ENCODE peak calls at places on chromosomes 7 and 10, in nine cellular contexts. One of them, this sample, is unnamed. For H3K9me3, the result is how much of the 10 kb centered on the place peaks cover.

GRCh38 chr7:116836911-116837310 is 25.5 kb upstream of the CAPZA2 start:
- DNase-seq in tibial artery: no peak
- DNase-seq in esophagus muscularis mucosa: no peak
- DNase-seq in thoracic aorta: no peak
- DNase-seq in spleen: no peak
- DNase-seq in heart right ventricle: no peak
- DNase-seq in endothelial cell of umbilical vein: no peak
- DNase-seq in hepatocyte: no peak
- DNase-seq in tibial nerve: no peak
- DNase-seq in this sample: no peak

GRCh38 chr7:92832623-92833023 is 3.8 kb downstream of the CDK6 start:
- DNase-seq in tibial artery: no peak
- DNase-seq in esophagus muscularis mucosa: no peak
- DNase-seq in thoracic aorta: no peak
- DNase-seq in spleen: no peak
- DNase-seq in heart right ventricle: no peak
- DNase-seq in endothelial cell of umbilical vein: no peak
- DNase-seq in hepatocyte: no peak
- DNase-seq in tibial nerve: no peak
- DNase-seq in this sample: no peak

GRCh38 chr7:14385074-14385473 is 395.6 kb upstream of the ETV1 start:
- DNase-seq in tibial artery: no peak
- DNase-seq in esophagus muscularis mucosa: no peak
- DNase-seq in thoracic aorta: no peak
- DNase-seq in spleen: no peak
- DNase-seq in heart right ventricle: no peak
- DNase-seq in endothelial cell of umbilical vein: no peak
- DNase-seq in hepatocyte: no peak
- DNase-seq in tibial nerve: no peak
- DNase-seq in this sample: no peak

GRCh38 chr7:29167721-29168120 is 21.4 kb upstream of the CPVL start:
- DNase-seq in tibial artery: no peak
- DNase-seq in esophagus muscularis mucosa: no peak
- DNase-seq in thoracic aorta: no peak
- DNase-seq in spleen: no peak
- DNase-seq in heart right ventricle: no peak
- DNase-seq in endothelial cell of umbilical vein: no peak
- DNase-seq in hepatocyte: no peak
- DNase-seq in tibial nerve: no peak
- DNase-seq in this sample: no peak

GRCh38 chr7:132735476-132735875 is 159.2 kb upstream of the PLXNA4 start:
- DNase-seq in tibial artery: no peak
- DNase-seq in esophagus muscularis mucosa: no peak
- DNase-seq in thoracic aorta: no peak
- DNase-seq in spleen: no peak
- DNase-seq in heart right ventricle: no peak
- DNase-seq in endothelial cell of umbilical vein: no peak
- DNase-seq in hepatocyte: no peak
- DNase-seq in tibial nerve: no peak
- DNase-seq in this sample: no peak

GRCh38 chr10:132163278-132163765 is 23.4 kb upstream of the DPYSL4 start:
- DNase-seq in tibial artery: no peak
- DNase-seq in esophagus muscularis mucosa: no peak
- DNase-seq in thoracic aorta: no peak
- DNase-seq in spleen: peak
- DNase-seq in heart right ventricle: no peak
- DNase-seq in endothelial cell of umbilical vein: no peak
- DNase-seq in hepatocyte: no peak
- DNase-seq in tibial nerve: no peak
- DNase-seq in this sample: no peak

GRCh38 chr7:20597339-20597738 is 18.1 kb upstream of the ABCB5 start:
- DNase-seq in tibial artery: no peak
- DNase-seq in esophagus muscularis mucosa: no peak
- DNase-seq in thoracic aorta: no peak
- DNase-seq in spleen: no peak
- DNase-seq in heart right ventricle: no peak
- DNase-seq in endothelial cell of umbilical vein: no peak
- DNase-seq in hepatocyte: no peak
- DNase-seq in tibial nerve: no peak
- DNase-seq in this sample: no peak

GRCh38 chr7:117673367-117673766 is 193.5 kb downstream of the CFTR start:
- DNase-seq in tibial artery: no peak
- DNase-seq in esophagus muscularis mucosa: no peak
- DNase-seq in thoracic aorta: no peak
- DNase-seq in spleen: peak
- DNase-seq in heart right ventricle: peak
- DNase-seq in endothelial cell of umbilical vein: no peak
- DNase-seq in hepatocyte: peak
- DNase-seq in tibial nerve: no peak
- DNase-seq in this sample: peak

GRCh38 chr7:29965030-29965429 is 24.6 kb downstream of the SCRN1 start:
- DNase-seq in tibial artery: no peak
- DNase-seq in esophagus muscularis mucosa: no peak
- DNase-seq in thoracic aorta: no peak
- DNase-seq in spleen: no peak
- DNase-seq in heart right ventricle: no peak
- DNase-seq in endothelial cell of umbilical vein: no peak
- DNase-seq in hepatocyte: no peak
- DNase-seq in tibial nerve: no peak
- DNase-seq in this sample: no peak

GRCh38 chr7:139725843-139726484 is 51.8 kb downstream of the HIPK2 start:
- DNase-seq in tibial artery: peak
- DNase-seq in esophagus muscularis mucosa: no peak
- DNase-seq in thoracic aorta: no peak
- DNase-seq in spleen: no peak
- DNase-seq in heart right ventricle: no peak
- DNase-seq in endothelial cell of umbilical vein: no peak
- DNase-seq in hepatocyte: no peak
- DNase-seq in tibial nerve: no peak
- DNase-seq in this sample: no peak

DNA sequence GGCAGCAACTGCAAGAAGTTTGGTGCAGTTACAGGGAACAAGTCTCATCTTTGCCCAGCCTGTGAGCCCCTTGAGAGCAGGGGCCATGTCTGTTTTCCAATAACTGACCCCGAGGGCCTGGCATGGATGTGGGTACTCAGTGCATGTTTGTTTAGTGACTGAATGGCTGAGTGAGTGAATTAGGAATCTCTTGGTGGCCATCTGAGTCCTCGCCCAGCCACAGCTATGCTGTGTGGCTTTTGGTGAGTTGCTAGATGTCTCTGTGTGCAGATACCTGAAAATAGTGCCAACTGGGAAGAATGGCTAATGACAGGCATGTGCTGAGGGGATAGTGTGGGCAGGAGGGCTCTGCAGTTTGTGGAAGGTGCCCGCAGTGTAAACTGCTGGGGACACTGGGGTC is 54.4 kb upstream of the PCBD1 start:
- DNase-seq in tibial artery: no peak
- DNase-seq in esophagus muscularis mucosa: no peak
- DNase-seq in thoracic aorta: no peak
- DNase-seq in spleen: no peak
- DNase-seq in heart right ventricle: no peak
- DNase-seq in endothelial cell of umbilical vein: no peak
- DNase-seq in hepatocyte: no peak
- DNase-seq in tibial nerve: no peak
- DNase-seq in this sample: no peak
- H3K9me3 ChIP-seq in tibial artery: under half
- H3K9me3 ChIP-seq in esophagus muscularis mucosa: under half
- H3K9me3 ChIP-seq in thoracic aorta: under half
- H3K9me3 ChIP-seq in spleen: under half
- H3K9me3 ChIP-seq in heart right ventricle: under half
- H3K9me3 ChIP-seq in endothelial cell of umbilical vein: under half
- H3K9me3 ChIP-seq in hepatocyte: under half
- H3K9me3 ChIP-seq in tibial nerve: under half
- H3K9me3 ChIP-seq in this sample: under half

DNA sequence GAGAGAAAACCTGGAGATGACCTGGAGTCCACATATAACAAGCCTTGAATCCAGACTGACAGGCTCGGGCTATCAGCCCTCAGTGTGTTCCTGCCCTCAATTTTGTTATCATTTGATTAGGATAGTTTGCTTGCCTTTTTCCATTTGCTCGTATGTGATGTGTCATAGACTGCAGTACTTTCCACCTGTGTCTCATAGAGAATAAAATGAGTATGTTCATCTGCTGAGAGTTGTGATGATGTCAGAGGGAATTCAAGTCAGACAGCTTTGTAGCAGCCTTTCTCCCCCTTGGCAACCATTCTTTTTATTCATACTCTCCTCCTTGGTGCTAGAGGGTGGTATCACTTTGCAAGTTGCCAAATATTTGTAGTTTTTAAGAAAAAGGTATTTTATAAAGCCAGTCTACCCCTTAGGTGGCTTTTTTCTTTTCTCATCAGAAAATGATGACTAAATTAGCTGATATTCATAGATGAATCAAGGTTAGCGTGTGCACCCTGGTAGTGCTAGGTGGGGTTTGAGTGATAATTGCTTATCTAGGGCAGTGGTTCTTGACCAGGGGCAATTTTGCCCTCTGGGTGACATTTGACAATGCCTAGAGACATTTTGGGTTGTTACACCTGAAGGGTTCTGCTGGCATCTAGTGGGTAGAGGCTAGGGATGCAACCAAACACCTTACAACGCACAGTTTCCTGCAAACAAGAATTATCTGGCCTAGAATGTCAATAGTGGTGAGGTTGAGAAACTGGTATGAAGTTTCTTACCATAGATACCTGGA is 5.4 kb downstream of the SGPL1 start:
- DNase-seq in tibial artery: no peak
- DNase-seq in esophagus muscularis mucosa: no peak
- DNase-seq in thoracic aorta: no peak
- DNase-seq in spleen: no peak
- DNase-seq in heart right ventricle: no peak
- DNase-seq in endothelial cell of umbilical vein: no peak
- DNase-seq in hepatocyte: no peak
- DNase-seq in tibial nerve: no peak
- DNase-seq in this sample: no peak
- TF ChIP-seq CTCF in tibial artery: no peak
- TF ChIP-seq CTCF in esophagus muscularis mucosa: no peak
- TF ChIP-seq CTCF in thoracic aorta: no peak
- TF ChIP-seq CTCF in spleen: no peak
- TF ChIP-seq CTCF in heart right ventricle: no peak
- TF ChIP-seq CTCF in endothelial cell of umbilical vein: no peak
- TF ChIP-seq CTCF in hepatocyte: no peak
- TF ChIP-seq CTCF in tibial nerve: no peak
- TF ChIP-seq CTCF in this sample: no peak

DNA sequence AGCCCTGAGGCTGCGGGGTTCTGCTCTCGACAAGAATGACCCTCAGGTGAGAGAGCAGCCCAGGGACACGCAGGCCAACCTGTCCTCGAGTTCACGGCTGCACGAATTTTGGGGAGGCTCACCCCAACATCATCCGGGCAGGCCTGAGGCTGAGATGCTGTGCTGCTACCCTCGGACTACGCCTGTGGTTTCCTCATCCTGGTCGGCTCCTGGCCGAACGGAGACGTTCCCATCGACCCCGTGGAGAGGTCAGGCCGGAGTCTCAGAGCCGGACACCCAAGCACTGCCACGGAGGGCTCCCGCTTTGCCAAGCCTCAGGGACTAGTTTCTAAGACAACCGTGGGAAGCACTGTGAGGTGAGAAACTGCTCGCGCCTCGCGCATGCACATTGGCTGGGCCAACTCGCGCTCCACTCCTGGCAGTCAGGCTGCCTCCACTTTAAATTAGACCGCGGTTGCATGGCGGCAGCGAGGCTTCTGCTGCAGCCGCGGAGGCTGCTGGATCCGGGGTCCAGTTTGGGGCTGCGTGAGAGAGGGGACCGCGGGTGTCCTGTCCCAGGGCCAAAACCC is 203.4 kb downstream of the ZNF716 start:
- DNase-seq in tibial artery: no peak
- DNase-seq in esophagus muscularis mucosa: no peak
- DNase-seq in thoracic aorta: no peak
- DNase-seq in spleen: no peak
- DNase-seq in heart right ventricle: no peak
- DNase-seq in endothelial cell of umbilical vein: no peak
- DNase-seq in hepatocyte: no peak
- DNase-seq in tibial nerve: no peak
- DNase-seq in this sample: no peak
- H3K9me3 ChIP-seq in tibial artery: under half
- H3K9me3 ChIP-seq in esophagus muscularis mucosa: under half
- H3K9me3 ChIP-seq in thoracic aorta: under half
- H3K9me3 ChIP-seq in spleen: half or more
- H3K9me3 ChIP-seq in heart right ventricle: under half
- H3K9me3 ChIP-seq in endothelial cell of umbilical vein: under half
- H3K9me3 ChIP-seq in hepatocyte: under half
- H3K9me3 ChIP-seq in tibial nerve: under half
- H3K9me3 ChIP-seq in this sample: under half

DNA sequence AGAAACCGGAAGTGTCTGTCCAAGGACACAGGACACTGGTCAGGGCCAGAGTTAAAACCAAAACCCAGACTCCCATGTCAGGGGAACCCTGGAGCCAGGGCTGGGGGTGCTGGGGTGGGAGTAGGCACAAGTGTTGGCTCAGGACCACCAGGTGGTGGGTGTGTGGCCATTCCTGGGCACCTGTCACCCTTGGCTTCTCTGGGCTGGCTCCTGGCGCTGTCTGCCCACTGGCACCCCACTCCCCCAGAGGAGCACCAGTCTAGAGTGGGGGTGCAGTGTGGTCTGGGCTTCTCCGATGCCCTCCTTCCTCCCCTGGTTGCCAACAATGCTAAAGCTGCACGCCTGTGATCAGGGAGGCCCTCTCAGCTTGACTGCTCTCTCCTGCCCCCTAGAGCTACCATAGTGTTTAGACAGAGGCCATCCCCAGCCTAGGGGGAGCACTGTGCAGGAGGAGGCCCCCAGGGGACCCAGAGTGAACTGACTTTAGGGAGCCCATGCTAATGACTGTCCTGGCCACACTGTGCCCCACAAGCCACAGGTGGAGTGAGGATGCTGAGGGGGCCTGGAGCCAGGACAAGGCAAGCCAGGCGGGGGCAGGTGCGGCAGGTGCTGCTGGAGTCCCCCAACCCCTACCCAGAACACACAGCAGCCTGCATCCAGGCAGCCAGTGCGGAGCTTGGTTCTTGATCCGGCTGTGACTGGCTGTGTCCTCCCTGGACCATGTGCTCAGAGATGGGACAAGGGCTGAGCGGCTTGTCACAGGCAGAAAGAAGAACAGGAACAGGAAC is 11.0 kb downstream of the RASGEF1A start:
- DNase-seq in tibial artery: no peak
- DNase-seq in esophagus muscularis mucosa: peak
- DNase-seq in thoracic aorta: no peak
- DNase-seq in spleen: peak
- DNase-seq in heart right ventricle: peak
- DNase-seq in endothelial cell of umbilical vein: peak
- DNase-seq in hepatocyte: peak
- DNase-seq in tibial nerve: no peak
- DNase-seq in this sample: peak
- TF ChIP-seq CTCF in tibial artery: no peak
- TF ChIP-seq CTCF in esophagus muscularis mucosa: no peak
- TF ChIP-seq CTCF in thoracic aorta: no peak
- TF ChIP-seq CTCF in spleen: peak
- TF ChIP-seq CTCF in heart right ventricle: peak
- TF ChIP-seq CTCF in endothelial cell of umbilical vein: peak
- TF ChIP-seq CTCF in hepatocyte: peak
- TF ChIP-seq CTCF in tibial nerve: peak
- TF ChIP-seq CTCF in this sample: peak

GRCh38 chr10:130762481-130762880 is 549.0 kb downstream of the TCERG1L start:
- DNase-seq in tibial artery: peak
- DNase-seq in esophagus muscularis mucosa: no peak
- DNase-seq in thoracic aorta: no peak
- DNase-seq in spleen: peak
- DNase-seq in heart right ventricle: no peak
- DNase-seq in endothelial cell of umbilical vein: no peak
- DNase-seq in hepatocyte: no peak
- DNase-seq in tibial nerve: no peak
- DNase-seq in this sample: peak
- H3K9me3 ChIP-seq in tibial artery: under half
- H3K9me3 ChIP-seq in esophagus muscularis mucosa: under half
- H3K9me3 ChIP-seq in thoracic aorta: under half
- H3K9me3 ChIP-seq in spleen: under half
- H3K9me3 ChIP-seq in heart right ventricle: under half
- H3K9me3 ChIP-seq in endothelial cell of umbilical vein: under half
- H3K9me3 ChIP-seq in hepatocyte: under half
- H3K9me3 ChIP-seq in tibial nerve: under half
- H3K9me3 ChIP-seq in this sample: under half

GRCh38 chr10:44990302-44990655 is 10.4 kb upstream of the ZNF22 start:
- DNase-seq in tibial artery: no peak
- DNase-seq in esophagus muscularis mucosa: no peak
- DNase-seq in thoracic aorta: no peak
- DNase-seq in spleen: no peak
- DNase-seq in heart right ventricle: no peak
- DNase-seq in endothelial cell of umbilical vein: no peak
- DNase-seq in hepatocyte: no peak
- DNase-seq in tibial nerve: no peak
- DNase-seq in this sample: no peak
- TF ChIP-seq CTCF in tibial artery: no peak
- TF ChIP-seq CTCF in esophagus muscularis mucosa: no peak
- TF ChIP-seq CTCF in thoracic aorta: no peak
- TF ChIP-seq CTCF in spleen: no peak
- TF ChIP-seq CTCF in heart right ventricle: peak
- TF ChIP-seq CTCF in endothelial cell of umbilical vein: peak
- TF ChIP-seq CTCF in hepatocyte: peak
- TF ChIP-seq CTCF in tibial nerve: peak
- TF ChIP-seq CTCF in this sample: peak